ENCODE peak calls at places on chromosomes 3 and 15, in eight cellular contexts. P, T, Y, Q, B, J, R and X are unnamed samples.

GRCh38 chr3:10816019-10816862 is at the start of gene SLC6A11:
- DNase-seq in P (no peak), T (no peak), Y (no peak), Q (no peak), B (no peak), J (no peak), R (no peak), X (no peak)

GRCh38 chr15:60633426-60633968 is 154.6 kb upstream of the ICE2 start:
- DNase-seq in P (no peak), T (no peak), Y (no peak), Q (no peak), B (no peak), J (no peak), R (no peak), X (no peak)

GRCh38 chr3:148146947-148147346 is 550.8 kb upstream of the AGTR1 start:
- DNase-seq in P (peak; percentile 73), T (no peak), Y (peak; percentile 78), Q (no peak), B (no peak), J (no peak), R (no peak), X (no peak)

GRCh38 chr15:40892449-40893012 is 1.7 kb upstream of the VPS18 start:
- DNase-seq in P (no peak), T (no peak), Y (no peak), Q (no peak), B (no peak), J (no peak), R (no peak), X (no peak)

GRCh38 chr3:38349684-38350359 is 3.2 kb downstream of the XYLB start:
- DNase-seq in P (peak; percentile 64), T (no peak), Y (peak; percentile 62), Q (no peak), B (no peak), J (no peak), R (no peak), X (no peak)

GRCh38 chr15:85972805-85973540 is 106.7 kb upstream of the AGBL1 start:
- DNase-seq in P (no peak), T (no peak), Y (no peak), Q (no peak), B (no peak), J (no peak), R (no peak), X (no peak)

GRCh38 chr15:94306700-94307650 is 75.6 kb downstream of the MCTP2 start:
- DNase-seq in P (no peak), T (no peak), Y (peak; percentile 7), Q (no peak), B (no peak), J (no peak), R (no peak), X (no peak)

GRCh38 chr3:12979151-12979946 is 93.9 kb downstream of the IQSEC1 start:
- DNase-seq in P (no peak), T (no peak), Y (no peak), Q (no peak), B (no peak), J (no peak), R (no peak), X (no peak)

GRCh38 chr15:78640840-78641733 is at the start of gene CHRNB4:
- DNase-seq in P (no peak), T (no peak), Y (no peak), Q (no peak), B (no peak), J (no peak), R (no peak), X (no peak)

GRCh38 chr15:82979726-82980125 is 6.3 kb upstream of the RAMAC start:
- DNase-seq in P (no peak), T (no peak), Y (no peak), Q (no peak), B (no peak), J (no peak), R (no peak), X (no peak)

GRCh38 chr3:125042725-125043406 is 12.9 kb downstream of the HEG1 start:
- DNase-seq in P (no peak), T (no peak), Y (no peak), Q (peak; percentile 53), B (no peak), J (no peak), R (peak; percentile 69), X (no peak)

GRCh38 chr3:95048564-95048963 is 985.7 kb downstream of the NSUN3 start:
- DNase-seq in P (no peak), T (no peak), Y (no peak), Q (no peak), B (no peak), J (no peak), R (no peak), X (no peak)

GRCh38 chr15:28919679-28920655 is 34.2 kb downstream of the APBA2 start:
- DNase-seq in P (no peak), T (no peak), Y (no peak), Q (no peak), B (no peak), J (no peak), R (no peak), X (no peak)

GRCh38 chr3:108292905-108293328 is 3.4 kb upstream of the HHLA2 start:
- DNase-seq in P (no peak), T (no peak), Y (no peak), Q (no peak), B (no peak), J (peak; percentile 6), R (no peak), X (no peak)

GRCh38 chr3:33318709-33319380 is 41.6 kb downstream of the FBXL2 start:
- DNase-seq in P (peak; percentile 35), T (no peak), Y (peak; percentile 13), Q (no peak), B (no peak), J (no peak), R (no peak), X (no peak)

GRCh38 chr3:58093573-58094195 is 85.5 kb downstream of the FLNB start:
- DNase-seq in P (peak; percentile 94), T (no peak), Y (peak; percentile 91), Q (no peak), B (no peak), J (no peak), R (no peak), X (no peak)

GRCh38 chr3:43528498-43529099 is 93.2 kb downstream of the ANO10 start:
- DNase-seq in P (no peak), T (no peak), Y (no peak), Q (no peak), B (no peak), J (no peak), R (no peak), X (no peak)

GRCh38 chr15:76714950-76715349 is 190.2 kb downstream of the SCAPER start:
- DNase-seq in P (no peak), T (no peak), Y (no peak), Q (no peak), B (no peak), J (no peak), R (no peak), X (no peak)

GRCh38 chr3:143256416-143256815 is 136.8 kb downstream of the CHST2 start:
- DNase-seq in P (no peak), T (no peak), Y (no peak), Q (no peak), B (no peak), J (no peak), R (no peak), X (no peak)

GRCh38 chr15:101003706-101004105 is 84.5 kb downstream of the LRRK1 start:
- DNase-seq in P (no peak), T (no peak), Y (no peak), Q (no peak), B (no peak), J (no peak), R (no peak), X (no peak)